ENCODE peak calls at places on chromosomes 13 and 19, in eight cellular contexts. F, M, C, S, I, Q, V and T are unnamed samples.

GRCh38 chr13:97852181-97852874 is 101.1 kb upstream of the IPO5 start:
- DNase-seq in S (no peak), V (no peak), Q (no peak), F (no peak), I (no peak), M (no peak), C (no peak), T (no peak)

GRCh38 chr13:35472308-35473008 is 4.0 kb downstream of the MAB21L1 start:
- DNase-seq in F (no peak), C (no peak), V (no peak), S (no peak), Q (no peak), M (no peak), I (no peak), T (no peak)

GRCh38 chr13:113002206-113002821 is 33.3 kb downstream of the MCF2L start:
- DNase-seq in F (no peak), S (no peak), Q (no peak), V (no peak), I (no peak), C (no peak), M (no peak), T (no peak)

GRCh38 chr13:30978981-30979956 is 46.8 kb downstream of the TEX26 start:
- DNase-seq in S (peak), C (no peak), I (peak), F (no peak), M (no peak), Q (no peak), V (no peak), T (no peak)

GRCh38 chr13:19618925-19619324 is 14.5 kb upstream of the MPHOSPH8 start:
- DNase-seq in Q (no peak), S (no peak), F (no peak), M (peak), C (no peak), V (peak), I (peak), T (no peak)

GRCh38 chr13:98506343-98507059 is 70.4 kb downstream of the STK24 start:
- DNase-seq in M (no peak), C (no peak), I (no peak), Q (no peak), F (no peak), V (no peak), S (no peak), T (no peak)

GRCh38 chr13:81577601-81578000 is 1236.7 kb upstream of the SPRY2 start:
- DNase-seq in Q (no peak), I (no peak), C (no peak), M (peak), F (no peak), S (no peak), V (no peak), T (no peak)

GRCh38 chr13:93080587-93080986 is 146.0 kb upstream of the GPC6 start:
- DNase-seq in M (peak), S (no peak), C (no peak), F (no peak), I (peak), V (peak), Q (no peak), T (no peak)

GRCh38 chr13:32403108-32403507 is 24.8 kb downstream of the N4BP2L1 start:
- DNase-seq in M (no peak), S (no peak), C (no peak), F (no peak), Q (no peak), V (no peak), I (no peak), T (no peak)

GRCh38 chr19:49149652-49150105 is 5.5 kb downstream of the HRC start:
- DNase-seq in F (peak), Q (peak), I (peak), V (peak), S (peak), M (peak), C (peak), T (peak)

GRCh38 chr13:107545946-107546502 is 669.3 kb downstream of the LIG4 start:
- DNase-seq in M (no peak), V (no peak), Q (no peak), F (no peak), S (no peak), I (no peak), C (no peak), T (no peak)

GRCh38 chr13:50129923-50130685 is 114.9 kb downstream of the KCNRG start:
- DNase-seq in V (no peak), Q (no peak), I (peak), S (no peak), F (peak), C (peak), M (peak), T (peak)
- H3K27ac ChIP-seq in V (peak), Q (peak), I (no peak), S (peak), F (peak), C (peak), M (no peak), T (peak)

DNA sequence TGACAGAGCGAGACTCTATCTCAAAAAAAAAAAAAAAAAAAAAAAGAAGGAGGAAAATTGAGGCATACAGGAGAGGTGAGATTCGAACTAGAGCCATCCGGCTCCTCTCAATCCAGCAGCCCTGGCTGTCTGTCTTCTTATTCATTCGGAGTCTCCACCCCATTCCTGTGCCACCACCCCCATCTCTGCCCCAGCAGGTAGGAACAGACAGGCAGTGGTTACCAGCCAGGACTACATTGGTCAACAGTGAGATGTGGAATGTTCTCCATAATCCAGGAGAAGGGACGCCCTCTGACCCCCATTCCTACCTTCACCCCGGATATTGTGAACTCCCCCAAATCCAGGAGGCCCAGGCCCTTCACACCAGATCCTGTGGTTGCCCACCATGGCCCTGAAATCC is 6.6 kb upstream of the S1PR2 start:
- DNase-seq in M (no peak), V (no peak), C (no peak), Q (no peak), I (no peak), F (no peak), S (no peak), T (no peak)
- H3K27ac ChIP-seq in M (no peak), V (peak), C (peak), Q (peak), I (peak), F (no peak), S (peak), T (peak)

GRCh38 chr19:46349311-46349993 is 2.6 kb downstream of the PPP5C start:
- DNase-seq in S (no peak), Q (no peak), V (no peak), M (no peak), F (no peak), I (no peak), C (no peak), T (no peak)

GRCh38 chr19:46350029-46350757 is 3.3 kb downstream of the PPP5C start:
- DNase-seq in Q (no peak), V (no peak), I (no peak), S (no peak), M (no peak), F (no peak), C (no peak), T (no peak)

GRCh38 chr19:46347572-46347883 is 641 bp downstream of the PPP5C start:
- DNase-seq in V (no peak), M (no peak), Q (no peak), S (no peak), I (no peak), C (no peak), F (no peak), T (no peak)

GRCh38 chr19:46346821-46347571 is at the start of gene PPP5C:
- DNase-seq in S (peak), F (peak), C (peak), I (peak), Q (peak), V (peak), M (peak), T (peak)

GRCh38 chr19:46347985-46348384 is 1.1 kb downstream of the PPP5C start:
- DNase-seq in Q (no peak), M (no peak), S (no peak), I (no peak), F (no peak), V (no peak), C (no peak), T (no peak)
- H3K27ac ChIP-seq in Q (no peak), M (no peak), S (no peak), I (no peak), F (peak), V (no peak), C (no peak), T (no peak)

GRCh38 chr13:66048888-66049287 is 1181.2 kb downstream of the PCDH9 start:
- DNase-seq in Q (no peak), I (no peak), C (no peak), S (no peak), F (no peak), M (no peak), V (peak), T (no peak)
- H3K27ac ChIP-seq in Q (no peak), I (no peak), C (no peak), S (no peak), F (no peak), M (no peak), V (no peak), T (no peak)

DNA sequence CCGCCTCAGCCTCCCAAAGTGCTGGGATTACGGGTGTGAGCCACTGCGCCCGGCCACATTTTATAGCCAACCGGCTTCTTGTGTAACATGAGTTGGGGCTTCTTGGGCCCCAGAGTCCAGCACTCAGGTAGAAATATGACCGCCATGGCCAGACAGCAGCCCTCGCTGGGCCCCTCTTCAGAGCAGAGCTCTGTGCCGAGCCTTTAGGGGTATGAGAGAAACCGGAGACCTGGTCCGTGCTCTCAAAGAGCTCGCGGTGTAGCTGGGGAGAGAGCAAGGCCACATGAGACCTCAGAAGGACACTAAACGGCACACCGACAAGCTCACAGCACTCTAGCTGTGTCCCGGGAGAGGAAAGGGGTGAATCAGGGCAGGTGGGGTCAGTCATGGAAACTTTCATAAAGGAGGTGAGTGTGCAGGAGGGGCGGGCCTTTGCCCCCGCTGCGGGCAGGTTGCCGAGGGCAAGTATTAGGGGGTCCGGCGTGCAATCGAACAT is 15.8 kb downstream of the ACTN4 start:
- DNase-seq in I (no peak), S (no peak), F (no peak), V (no peak), C (no peak), Q (no peak), M (no peak), T (no peak)
- H3K27ac ChIP-seq in I (no peak), S (peak), F (peak), V (peak), C (peak), Q (peak), M (peak), T (peak)